ENCODE peak calls at places on chromosome 19, in seven cellular contexts. H is AG04450; O is ACHN; R is neural progenitor cell; F is left ventricle myocardium superior; M is globus pallidus; D is naive thymus-derived CD4-positive, alpha-beta T cell. X is an unnamed sample.

GRCh38 chr19:30023330-30023729 is 81.3 kb downstream of the URI1 start:
- DNase-seq in M (no peak), D (no peak), R (no peak), F (no peak), H (no peak), O (no peak), X (no peak)

GRCh38 chr19:6100284-6100915 is 9.9 kb downstream of the RFX2 start:
- DNase-seq in D (peak), F (peak), H (no peak), O (no peak), M (no peak), R (no peak), X (no peak)

GRCh38 chr19:35643255-35644205 is 2.0 kb downstream of the ETV2 start:
- DNase-seq in H (peak), O (peak), F (peak), M (no peak), D (peak), R (peak), X (peak)

GRCh38 chr19:50794778-50795664 is 4.8 kb downstream of the ACP4 start:
- DNase-seq in H (no peak), M (no peak), F (no peak), D (no peak), R (no peak), O (no peak), X (peak)

GRCh38 chr19:58351558-58351878 is 1.8 kb downstream of the A1BG start:
- DNase-seq in D (no peak), M (no peak), H (no peak), R (no peak), O (no peak), F (no peak), X (no peak)

GRCh38 chr19:28577199-28577598 is 635.8 kb downstream of the UQCRFS1 start:
- DNase-seq in H (no peak), M (no peak), D (no peak), O (no peak), R (no peak), F (no peak), X (no peak)

GRCh38 chr19:40298026-40298425 is 12.9 kb upstream of the AKT2 start:
- DNase-seq in O (no peak), D (no peak), F (no peak), M (no peak), R (no peak), H (no peak), X (no peak)

GRCh38 chr19:3945838-3946237 is 13.0 kb downstream of the NMRK2 start:
- DNase-seq in M (no peak), H (no peak), D (no peak), F (no peak), R (no peak), O (no peak), X (no peak)

GRCh38 chr19:53870485-53870844 is 2.8 kb downstream of the MYADM start:
- DNase-seq in O (no peak), M (no peak), F (no peak), R (peak), D (no peak), H (no peak), X (peak)

GRCh38 chr19:36009220-36009619 is 607 bp upstream of the SYNE4 start:
- DNase-seq in M (no peak), H (peak), R (peak), F (peak), D (peak), O (peak), X (peak)

GRCh38 chr19:35742121-35742724 is at the start of gene IGFLR1:
- DNase-seq in O (no peak), R (no peak), H (no peak), M (peak), F (no peak), D (peak), X (no peak)

GRCh38 chr19:34504809-34505291 is 23.3 kb downstream of the WTIP start:
- DNase-seq in D (no peak), H (no peak), M (no peak), F (no peak), O (no peak), R (no peak), X (no peak)

GRCh38 chr19:21202865-21203494 is 61.1 kb downstream of the ZNF431 start:
- DNase-seq in D (no peak), M (peak), O (peak), H (no peak), R (peak), F (no peak), X (peak)

GRCh38 chr19:1674293-1674679 is 21.9 kb upstream of the TCF3 start:
- DNase-seq in R (no peak), D (no peak), H (no peak), M (no peak), O (no peak), F (no peak), X (no peak)

GRCh38 chr19:39515551-39516191 is 732 bp downstream of the SELENOV start:
- DNase-seq in D (no peak), F (no peak), O (no peak), M (no peak), R (peak), H (no peak), X (no peak)

GRCh38 chr19:18481505-18482222 is 40.2 kb downstream of the ELL start:
- DNase-seq in F (no peak), R (no peak), H (no peak), M (no peak), D (no peak), O (no peak), X (no peak)

GRCh38 chr19:2477732-2478191 is 1.8 kb downstream of the GADD45B start:
- DNase-seq in O (peak), F (peak), D (peak), H (no peak), M (peak), R (no peak), X (no peak)

GRCh38 chr19:1133471-1133929 is 29.7 kb downstream of the GPX4 start:
- DNase-seq in F (peak), H (no peak), D (peak), R (no peak), M (no peak), O (peak), X (peak)

GRCh38 chr19:57803594-57804325 is 11.0 kb downstream of the ZNF552 start:
- DNase-seq in M (no peak), D (no peak), R (peak), F (no peak), H (peak), O (peak), X (peak)

GRCh38 chr19:17954401-17954800 is 12.5 kb upstream of the KCNN1 start:
- DNase-seq in O (no peak), F (no peak), R (no peak), H (no peak), D (no peak), M (no peak), X (no peak)

GRCh38 chr19:23949611-23950010 is 34.9 kb downstream of the ZNF726 start:
- DNase-seq in D (no peak), R (no peak), M (no peak), F (no peak), H (no peak), O (no peak), X (no peak)

GRCh38 chr19:7004313-7004931 is 16.8 kb downstream of the MBD3L2B start:
- DNase-seq in R (peak), H (no peak), M (no peak), O (peak), F (no peak), D (no peak), X (peak)

GRCh38 chr19:15622991-15623390 is 8.0 kb downstream of the CYP4F8 start:
- DNase-seq in F (no peak), O (no peak), M (no peak), D (no peak), R (no peak), H (no peak), X (no peak)

GRCh38 chr19:50717026-50717723 is 2.4 kb downstream of the SHANK1 start:
- DNase-seq in H (no peak), F (no peak), D (no peak), M (no peak), R (no peak), O (no peak), X (no peak)

GRCh38 chr19:6744381-6745288 is 5.2 kb downstream of the TRIP10 start:
- DNase-seq in D (no peak), H (peak), M (peak), O (peak), R (peak), F (peak), X (peak)

GRCh38 chr19:6000228-6000847 is 22.4 kb upstream of the RANBP3 start:
- DNase-seq in R (no peak), F (no peak), H (no peak), D (no peak), O (no peak), M (no peak), X (no peak)

GRCh38 chr19:7512400-7512851 is 3.5 kb upstream of the ZNF358 start:
- DNase-seq in R (peak), M (no peak), F (no peak), O (no peak), D (no peak), H (no peak), X (peak)